ENCODE peak calls at places on chromosome 9, in seven cellular contexts. F, W, N, I, M, X and Y are unnamed samples.
A peak's percentile ranks its signal among the peaks of the same experiment; 100 is the strongest.

GRCh38 chr9:138116521-138116920 is 238.9 kb downstream of the CACNA1B start:
- DNase-seq in F (no peak), M (no peak), W (no peak), I (no peak), X (peak; percentile 57), N (no peak), Y (no peak)

GRCh38 chr9:37925006-37925405 is 21.1 kb upstream of the SLC25A51 start:
- DNase-seq in X (no peak), I (no peak), W (no peak), M (no peak), F (no peak), N (no peak), Y (no peak)

GRCh38 chr9:137306546-137307254 is 4.6 kb upstream of the NRARP start:
- DNase-seq in F (peak; percentile 57), N (no peak), I (peak; percentile 79), W (no peak), M (no peak), X (peak; percentile 27), Y (no peak)

GRCh38 chr9:77534376-77535057 is 113.6 kb downstream of the GNA14 start:
- DNase-seq in W (no peak), F (no peak), I (no peak), N (no peak), M (no peak), X (no peak), Y (no peak)

GRCh38 chr9:137240321-137240840 is 706 bp upstream of the TUBB4B start:
- DNase-seq in I (peak; percentile 91), X (peak; percentile 84), N (no peak), W (peak; percentile 74), F (peak; percentile 88), M (peak; percentile 93), Y (peak; percentile 92)

GRCh38 chr9:82057805-82058204 is 69.2 kb downstream of the SPATA31D1 start:
- DNase-seq in N (no peak), F (no peak), X (no peak), I (no peak), M (no peak), W (no peak), Y (no peak)

GRCh38 chr9:14366071-14366470 is 52.1 kb upstream of the NFIB start:
- DNase-seq in F (no peak), W (no peak), I (no peak), N (no peak), M (peak; percentile 90), X (no peak), Y (peak; percentile 86)

GRCh38 chr9:9791621-9792020 is 821.2 kb downstream of the PTPRD start:
- DNase-seq in N (no peak), X (no peak), I (no peak), M (no peak), W (no peak), F (no peak), Y (no peak)

GRCh38 chr9:75700252-75700640 is 190.2 kb upstream of the PCSK5 start:
- DNase-seq in N (no peak), W (no peak), M (no peak), I (no peak), F (no peak), X (no peak), Y (no peak)

GRCh38 chr9:5509573-5509972 is 758 bp upstream of the PDCD1LG2 start:
- DNase-seq in N (peak; percentile 29), X (no peak), I (no peak), W (no peak), M (no peak), F (no peak), Y (no peak)

DNA sequence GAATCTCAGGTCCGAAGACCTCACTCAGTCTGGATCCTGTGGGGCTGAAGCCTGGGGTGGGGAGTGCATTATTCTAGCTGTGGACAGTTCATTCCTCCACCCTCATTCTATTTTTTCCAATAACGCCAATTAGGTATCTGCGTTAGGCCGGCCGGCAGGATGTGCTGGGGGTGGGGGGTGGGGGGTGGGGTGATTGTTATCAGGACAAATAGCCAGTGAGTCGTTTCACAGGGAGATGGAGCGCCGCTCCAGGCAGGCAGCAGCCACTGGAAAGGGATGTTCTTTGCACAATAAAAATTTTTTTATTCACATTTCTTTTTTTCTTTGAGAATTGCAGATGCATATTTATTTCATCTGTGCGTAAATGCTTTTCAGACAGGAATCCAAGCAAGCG is 4.0 kb downstream of the LMX1B start:
- DNase-seq in X (peak; percentile 54), F (no peak), I (no peak), M (no peak), W (no peak), N (no peak), Y (no peak)
- H3K4me3 ChIP-seq in X (no peak overlapping the region), F (no peak overlapping the region), I (no peak overlapping the region), M (no peak overlapping the region), W (no peak overlapping the region), N (no peak overlapping the region), Y (no peak overlapping the region)

GRCh38 chr9:130433947-130434262 is 10.9 kb upstream of the ASS1 start:
- DNase-seq in X (no peak), M (no peak), I (no peak), N (no peak), F (no peak), W (no peak), Y (no peak)
- TF ChIP-seq EP300 in X (no peak), M (no peak), I (no peak), N (no peak), F (no peak), W (no peak), Y (no peak)

GRCh38 chr9:116895956-116896355 is 208.9 kb downstream of the TRIM32 start:
- DNase-seq in W (no peak), N (no peak), M (no peak), F (no peak), I (no peak), X (no peak), Y (no peak)
- H3K4me3 ChIP-seq in W (no peak overlapping the region), N (no peak overlapping the region), M (no peak overlapping the region), F (no peak overlapping the region), I (no peak overlapping the region), X (no peak overlapping the region), Y (no peak overlapping the region)

DNA sequence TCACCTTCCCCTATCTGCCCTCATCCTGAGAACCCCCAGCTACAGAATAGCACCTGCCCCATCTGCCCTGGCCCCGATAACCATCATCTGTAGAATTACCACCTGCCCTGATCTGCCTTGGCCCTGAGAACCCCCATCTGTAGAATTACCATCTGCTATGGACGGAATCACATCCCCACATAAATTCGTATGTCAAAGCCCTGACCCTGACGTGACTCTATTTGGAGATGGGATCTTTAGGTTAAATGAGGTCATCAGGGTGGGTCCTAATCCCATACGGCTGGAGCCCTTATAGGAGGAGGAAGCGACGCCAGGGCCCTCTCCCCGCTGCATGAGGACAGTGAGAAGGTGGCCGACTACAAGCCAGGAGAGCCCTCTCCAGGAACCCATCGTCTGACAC is 32.6 kb downstream of the SARDH start:
- DNase-seq in M (no peak), F (peak; percentile 24), X (no peak), W (no peak), N (no peak), I (no peak), Y (peak; percentile 42)
- TF ChIP-seq EP300 in M (no peak), F (no peak), X (no peak), W (no peak), N (no peak), I (no peak), Y (no peak)

GRCh38 chr9:113012492-113012891 is 500 bp upstream of the ZNF883 start:
- DNase-seq in F (no peak), X (peak; percentile 37), N (no peak), M (no peak), I (no peak), W (no peak), Y (no peak)

GRCh38 chr9:113011911-113012381 is at the start of gene ZNF883:
- DNase-seq in M (no peak), W (peak; percentile 30), F (peak; percentile 59), N (peak; percentile 41), X (peak; percentile 74), I (no peak), Y (peak; percentile 68)
- H3K4me3 ChIP-seq in M (peak within 1 kb of the TSS; percentile 41), W (peak within 1 kb of the TSS; percentile 9), F (peak within 1 kb of the TSS; percentile 31), N (peak within 1 kb of the TSS; percentile 45), X (peak within 1 kb of the TSS; percentile 54), I (peak within 1 kb of the TSS; percentile 18), Y (peak within 1 kb of the TSS; percentile 24)

DNA sequence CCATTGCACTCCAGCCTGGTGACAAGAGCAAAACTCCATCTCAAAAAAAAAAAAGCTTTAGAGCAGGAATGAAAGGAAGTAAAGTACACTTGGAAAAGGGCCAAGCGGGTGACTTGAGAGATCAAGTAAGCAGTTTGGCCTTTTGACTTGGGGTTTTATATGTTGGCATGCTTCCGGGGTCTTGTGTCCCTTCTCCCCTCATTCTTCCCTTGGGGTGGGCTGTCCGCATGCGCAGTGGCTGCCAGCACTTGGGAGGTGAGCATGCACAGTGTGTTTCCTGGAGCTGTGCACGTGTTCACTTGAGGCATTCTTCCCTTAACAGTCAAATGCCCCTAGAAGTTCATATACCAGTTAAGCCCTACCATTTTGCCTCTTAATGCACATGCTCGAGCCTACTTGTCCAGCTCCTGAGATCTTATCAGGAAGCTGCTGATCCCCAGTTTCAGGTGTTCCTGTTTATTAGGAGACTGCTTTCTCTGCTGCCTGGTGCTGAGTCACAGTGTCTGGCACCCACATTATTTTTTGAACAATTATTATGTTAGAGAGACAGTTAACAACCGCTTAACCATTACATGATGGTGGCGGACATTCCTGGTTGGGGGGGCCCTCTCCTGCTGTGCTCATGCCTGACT is 32.6 kb upstream of the PRRC2B start:
- DNase-seq in I (no peak), N (no peak), M (no peak), X (no peak), F (peak; percentile 15), W (peak; percentile 34), Y (no peak)
- TF ChIP-seq EP300 in I (no peak), N (no peak), M (no peak), X (no peak), F (no peak), W (no peak), Y (no peak)

GRCh38 chr9:97854696-97855485 is 1.9 kb downstream of the FOXE1 start:
- DNase-seq in I (no peak), F (no peak), X (no peak), N (no peak), M (no peak), W (no peak), Y (no peak)

GRCh38 chr9:97855486-97855875 is 2.5 kb downstream of the FOXE1 start:
- DNase-seq in F (no peak), M (no peak), I (no peak), X (no peak), N (no peak), W (no peak), Y (no peak)

GRCh38 chr9:97856857-97857602 is 4.0 kb downstream of the FOXE1 start:
- DNase-seq in F (no peak), I (no peak), N (no peak), W (no peak), X (no peak), M (no peak), Y (no peak)

GRCh38 chr9:97853844-97854695 is 1.0 kb downstream of the FOXE1 start:
- DNase-seq in W (no peak), X (peak; percentile 78), M (no peak), I (no peak), F (no peak), N (peak; percentile 41), Y (no peak)

GRCh38 chr9:97855899-97856298 is 2.9 kb downstream of the FOXE1 start:
- DNase-seq in I (no peak), N (no peak), F (no peak), M (no peak), W (no peak), X (no peak), Y (no peak)
- H3K4me3 ChIP-seq in I (no peak overlapping the region), N (no peak overlapping the region), F (no peak overlapping the region), M (no peak overlapping the region), W (no peak overlapping the region), X (no peak overlapping the region), Y (no peak overlapping the region)